ENCODE peak calls at places on chromosomes 7 and 10, in ten cellular contexts. One of them, this sample, is unnamed.

GRCh38 chr10:103476046-103476768 is 2.8 kb downstream of the CALHM3 start:
- DNase-seq in transverse colon: no peak
- DNase-seq in spleen: no peak
- DNase-seq in MM.1S: peak
- DNase-seq in lower lobe of right lung: no peak
- DNase-seq in cardiac muscle cell: peak
- DNase-seq in tibial nerve: no peak
- DNase-seq in heart left ventricle: no peak
- DNase-seq in ovary: no peak
- DNase-seq in BJ: no peak
- DNase-seq in this sample: no peak

GRCh38 chr10:132684164-132684891 is 101.6 kb downstream of the NKX6-2 start:
- DNase-seq in transverse colon: no peak
- DNase-seq in spleen: peak
- DNase-seq in MM.1S: no peak
- DNase-seq in lower lobe of right lung: peak
- DNase-seq in cardiac muscle cell: no peak
- DNase-seq in tibial nerve: no peak
- DNase-seq in heart left ventricle: no peak
- DNase-seq in ovary: no peak
- DNase-seq in BJ: no peak
- DNase-seq in this sample: peak

GRCh38 chr10:32225976-32226375 is 121.0 kb downstream of the EPC1 start:
- DNase-seq in transverse colon: no peak
- DNase-seq in spleen: no peak
- DNase-seq in MM.1S: no peak
- DNase-seq in lower lobe of right lung: no peak
- DNase-seq in cardiac muscle cell: no peak
- DNase-seq in tibial nerve: no peak
- DNase-seq in heart left ventricle: no peak
- DNase-seq in ovary: no peak
- DNase-seq in BJ: no peak
- DNase-seq in this sample: no peak

GRCh38 chr7:106521115-106521514 is 139.8 kb downstream of the CCDC71L start:
- DNase-seq in transverse colon: no peak
- DNase-seq in spleen: no peak
- DNase-seq in MM.1S: peak
- DNase-seq in lower lobe of right lung: no peak
- DNase-seq in cardiac muscle cell: no peak
- DNase-seq in tibial nerve: no peak
- DNase-seq in heart left ventricle: no peak
- DNase-seq in ovary: no peak
- DNase-seq in BJ: no peak
- DNase-seq in this sample: no peak

GRCh38 chr10:86376403-86376802 is 9.8 kb upstream of the GRID1 start:
- DNase-seq in transverse colon: no peak
- DNase-seq in spleen: no peak
- DNase-seq in MM.1S: no peak
- DNase-seq in lower lobe of right lung: no peak
- DNase-seq in cardiac muscle cell: no peak
- DNase-seq in tibial nerve: no peak
- DNase-seq in heart left ventricle: no peak
- DNase-seq in ovary: no peak
- DNase-seq in BJ: no peak
- DNase-seq in this sample: no peak

GRCh38 chr7:106304575-106304974 is 19.8 kb upstream of the NAMPT start:
- DNase-seq in transverse colon: no peak
- DNase-seq in spleen: no peak
- DNase-seq in MM.1S: no peak
- DNase-seq in lower lobe of right lung: no peak
- DNase-seq in cardiac muscle cell: no peak
- DNase-seq in tibial nerve: no peak
- DNase-seq in heart left ventricle: no peak
- DNase-seq in ovary: no peak
- DNase-seq in BJ: no peak
- DNase-seq in this sample: no peak

GRCh38 chr7:127066974-127067373 is 185.8 kb downstream of the GRM8 start:
- DNase-seq in transverse colon: peak
- DNase-seq in spleen: no peak
- DNase-seq in MM.1S: peak
- DNase-seq in lower lobe of right lung: no peak
- DNase-seq in cardiac muscle cell: peak
- DNase-seq in tibial nerve: no peak
- DNase-seq in heart left ventricle: no peak
- DNase-seq in ovary: no peak
- DNase-seq in BJ: no peak
- DNase-seq in this sample: no peak

GRCh38 chr7:129831424-129832058 is 121.2 kb downstream of the UBE2H start:
- DNase-seq in transverse colon: no peak
- DNase-seq in spleen: no peak
- DNase-seq in MM.1S: no peak
- DNase-seq in lower lobe of right lung: no peak
- DNase-seq in cardiac muscle cell: peak
- DNase-seq in tibial nerve: no peak
- DNase-seq in heart left ventricle: no peak
- DNase-seq in ovary: no peak
- DNase-seq in BJ: peak
- DNase-seq in this sample: peak

GRCh38 chr7:149375234-149376008 is 85.4 kb downstream of the ZNF777 start:
- DNase-seq in transverse colon: no peak
- DNase-seq in spleen: no peak
- DNase-seq in MM.1S: no peak
- DNase-seq in lower lobe of right lung: no peak
- DNase-seq in cardiac muscle cell: no peak
- DNase-seq in tibial nerve: no peak
- DNase-seq in heart left ventricle: no peak
- DNase-seq in ovary: no peak
- DNase-seq in BJ: no peak
- DNase-seq in this sample: no peak

GRCh38 chr10:14820010-14820774 is 17.6 kb downstream of the CDNF start:
- DNase-seq in transverse colon: no peak
- DNase-seq in spleen: no peak
- DNase-seq in MM.1S: no peak
- DNase-seq in lower lobe of right lung: no peak
- DNase-seq in cardiac muscle cell: no peak
- DNase-seq in tibial nerve: no peak
- DNase-seq in heart left ventricle: no peak
- DNase-seq in ovary: no peak
- DNase-seq in BJ: peak
- DNase-seq in this sample: peak

GRCh38 chr10:113297226-113297625 is 255.6 kb upstream of the HABP2 start:
- DNase-seq in transverse colon: no peak
- DNase-seq in spleen: no peak
- DNase-seq in MM.1S: no peak
- DNase-seq in lower lobe of right lung: no peak
- DNase-seq in cardiac muscle cell: no peak
- DNase-seq in tibial nerve: no peak
- DNase-seq in heart left ventricle: no peak
- DNase-seq in ovary: no peak
- DNase-seq in BJ: peak
- DNase-seq in this sample: peak

GRCh38 chr7:33821970-33822369 is 83.4 kb upstream of the BMPER start:
- DNase-seq in transverse colon: no peak
- DNase-seq in spleen: no peak
- DNase-seq in MM.1S: no peak
- DNase-seq in lower lobe of right lung: no peak
- DNase-seq in cardiac muscle cell: no peak
- DNase-seq in tibial nerve: no peak
- DNase-seq in heart left ventricle: no peak
- DNase-seq in ovary: no peak
- DNase-seq in BJ: no peak
- DNase-seq in this sample: peak

GRCh38 chr10:100934084-100934659 is 21.4 kb downstream of the SLF2 start:
- DNase-seq in transverse colon: no peak
- DNase-seq in spleen: no peak
- DNase-seq in MM.1S: no peak
- DNase-seq in lower lobe of right lung: no peak
- DNase-seq in cardiac muscle cell: no peak
- DNase-seq in tibial nerve: no peak
- DNase-seq in heart left ventricle: no peak
- DNase-seq in ovary: no peak
- DNase-seq in BJ: no peak
- DNase-seq in this sample: no peak

GRCh38 chr10:99080275-99080816 is 155.3 kb downstream of the HPSE2 start:
- DNase-seq in transverse colon: no peak
- DNase-seq in spleen: no peak
- DNase-seq in MM.1S: no peak
- DNase-seq in lower lobe of right lung: no peak
- DNase-seq in cardiac muscle cell: no peak
- DNase-seq in tibial nerve: no peak
- DNase-seq in heart left ventricle: no peak
- DNase-seq in ovary: no peak
- DNase-seq in BJ: no peak
- DNase-seq in this sample: no peak
- TF ChIP-seq CTCF in transverse colon: no peak
- TF ChIP-seq CTCF in spleen: no peak
- TF ChIP-seq CTCF in MM.1S: no peak
- TF ChIP-seq CTCF in lower lobe of right lung: no peak
- TF ChIP-seq CTCF in cardiac muscle cell: no peak
- TF ChIP-seq CTCF in tibial nerve: no peak
- TF ChIP-seq CTCF in heart left ventricle: no peak
- TF ChIP-seq CTCF in ovary: no peak
- TF ChIP-seq CTCF in BJ: no peak
- TF ChIP-seq CTCF in this sample: no peak

GRCh38 chr10:112053895-112054294 is 129.7 kb downstream of the GPAM start:
- DNase-seq in transverse colon: no peak
- DNase-seq in spleen: no peak
- DNase-seq in MM.1S: no peak
- DNase-seq in lower lobe of right lung: no peak
- DNase-seq in cardiac muscle cell: no peak
- DNase-seq in tibial nerve: no peak
- DNase-seq in heart left ventricle: no peak
- DNase-seq in ovary: no peak
- DNase-seq in BJ: no peak
- DNase-seq in this sample: no peak

GRCh38 chr10:112057072-112057471 is 126.5 kb downstream of the GPAM start:
- DNase-seq in transverse colon: no peak
- DNase-seq in spleen: no peak
- DNase-seq in MM.1S: no peak
- DNase-seq in lower lobe of right lung: no peak
- DNase-seq in cardiac muscle cell: no peak
- DNase-seq in tibial nerve: no peak
- DNase-seq in heart left ventricle: no peak
- DNase-seq in ovary: no peak
- DNase-seq in BJ: no peak
- DNase-seq in this sample: no peak

GRCh38 chr10:112059220-112059619 is 124.3 kb downstream of the GPAM start:
- DNase-seq in transverse colon: no peak
- DNase-seq in spleen: no peak
- DNase-seq in MM.1S: no peak
- DNase-seq in lower lobe of right lung: no peak
- DNase-seq in cardiac muscle cell: no peak
- DNase-seq in tibial nerve: no peak
- DNase-seq in heart left ventricle: no peak
- DNase-seq in ovary: no peak
- DNase-seq in BJ: no peak
- DNase-seq in this sample: no peak
- TF ChIP-seq CTCF in transverse colon: no peak
- TF ChIP-seq CTCF in spleen: no peak
- TF ChIP-seq CTCF in MM.1S: no peak
- TF ChIP-seq CTCF in lower lobe of right lung: no peak
- TF ChIP-seq CTCF in cardiac muscle cell: no peak
- TF ChIP-seq CTCF in tibial nerve: no peak
- TF ChIP-seq CTCF in heart left ventricle: no peak
- TF ChIP-seq CTCF in ovary: no peak
- TF ChIP-seq CTCF in BJ: no peak
- TF ChIP-seq CTCF in this sample: no peak

GRCh38 chr7:30694218-30694745 is 12.0 kb upstream of the CRHR2 start:
- DNase-seq in transverse colon: no peak
- DNase-seq in spleen: no peak
- DNase-seq in MM.1S: no peak
- DNase-seq in lower lobe of right lung: no peak
- DNase-seq in cardiac muscle cell: peak
- DNase-seq in tibial nerve: no peak
- DNase-seq in heart left ventricle: peak
- DNase-seq in ovary: peak
- DNase-seq in BJ: no peak
- DNase-seq in this sample: no peak

GRCh38 chr7:30692438-30692837 is 10.2 kb upstream of the CRHR2 start:
- DNase-seq in transverse colon: no peak
- DNase-seq in spleen: no peak
- DNase-seq in MM.1S: peak
- DNase-seq in lower lobe of right lung: no peak
- DNase-seq in cardiac muscle cell: no peak
- DNase-seq in tibial nerve: no peak
- DNase-seq in heart left ventricle: no peak
- DNase-seq in ovary: no peak
- DNase-seq in BJ: no peak
- DNase-seq in this sample: no peak

GRCh38 chr7:30694774-30695721 is 12.8 kb upstream of the CRHR2 start:
- DNase-seq in transverse colon: no peak
- DNase-seq in spleen: peak
- DNase-seq in MM.1S: no peak
- DNase-seq in lower lobe of right lung: no peak
- DNase-seq in cardiac muscle cell: no peak
- DNase-seq in tibial nerve: no peak
- DNase-seq in heart left ventricle: no peak
- DNase-seq in ovary: no peak
- DNase-seq in BJ: no peak
- DNase-seq in this sample: no peak

GRCh38 chr7:30690011-30690410 is 7.8 kb upstream of the CRHR2 start:
- DNase-seq in transverse colon: no peak
- DNase-seq in spleen: no peak
- DNase-seq in MM.1S: no peak
- DNase-seq in lower lobe of right lung: no peak
- DNase-seq in cardiac muscle cell: no peak
- DNase-seq in tibial nerve: no peak
- DNase-seq in heart left ventricle: no peak
- DNase-seq in ovary: no peak
- DNase-seq in BJ: no peak
- DNase-seq in this sample: no peak

DNA sequence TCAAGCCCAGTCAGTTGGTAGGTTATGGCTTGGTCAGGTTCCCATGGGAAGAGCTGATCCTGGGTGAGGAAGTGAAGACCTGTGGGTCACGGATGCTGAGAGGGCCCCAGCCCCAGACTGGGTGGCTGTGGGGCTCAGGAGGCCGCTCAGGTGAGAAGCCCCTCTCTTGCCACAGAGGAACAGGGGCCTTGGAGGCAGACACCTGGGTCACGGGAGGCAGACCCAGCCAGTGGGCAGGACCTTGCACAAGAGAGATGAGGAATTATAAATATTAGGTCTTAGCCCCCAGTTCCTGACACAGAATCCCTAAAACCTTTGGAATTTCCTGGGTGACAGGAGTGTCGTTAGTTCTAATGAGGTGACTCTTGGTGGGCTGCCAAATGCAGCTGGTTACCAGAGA is 10.6 kb upstream of the CRHR2 start:
- DNase-seq in transverse colon: no peak
- DNase-seq in spleen: no peak
- DNase-seq in MM.1S: no peak
- DNase-seq in lower lobe of right lung: no peak
- DNase-seq in cardiac muscle cell: no peak
- DNase-seq in tibial nerve: no peak
- DNase-seq in heart left ventricle: no peak
- DNase-seq in ovary: no peak
- DNase-seq in BJ: no peak
- DNase-seq in this sample: no peak
- TF ChIP-seq CTCF in transverse colon: no peak
- TF ChIP-seq CTCF in spleen: no peak
- TF ChIP-seq CTCF in MM.1S: no peak
- TF ChIP-seq CTCF in lower lobe of right lung: no peak
- TF ChIP-seq CTCF in cardiac muscle cell: no peak
- TF ChIP-seq CTCF in tibial nerve: no peak
- TF ChIP-seq CTCF in heart left ventricle: no peak
- TF ChIP-seq CTCF in ovary: no peak
- TF ChIP-seq CTCF in BJ: no peak
- TF ChIP-seq CTCF in this sample: no peak

GRCh38 chr10:92688927-92689662 is 660 bp upstream of the HHEX start:
- DNase-seq in transverse colon: peak
- DNase-seq in spleen: no peak
- DNase-seq in MM.1S: no peak
- DNase-seq in lower lobe of right lung: no peak
- DNase-seq in cardiac muscle cell: peak
- DNase-seq in tibial nerve: no peak
- DNase-seq in heart left ventricle: no peak
- DNase-seq in ovary: peak
- DNase-seq in BJ: no peak
- DNase-seq in this sample: no peak
- TF ChIP-seq CTCF in transverse colon: no peak
- TF ChIP-seq CTCF in spleen: peak
- TF ChIP-seq CTCF in MM.1S: no peak
- TF ChIP-seq CTCF in lower lobe of right lung: no peak
- TF ChIP-seq CTCF in cardiac muscle cell: peak
- TF ChIP-seq CTCF in tibial nerve: no peak
- TF ChIP-seq CTCF in heart left ventricle: no peak
- TF ChIP-seq CTCF in ovary: no peak
- TF ChIP-seq CTCF in BJ: peak
- TF ChIP-seq CTCF in this sample: no peak